ENCODE peak calls at places on chromosome 22, in six cellular contexts. One of them, this sample, is unnamed.

GRCh38 chr22:21766933-21767462 is 31.4 kb upstream of the YPEL1 start:
- DNase-seq in adipocyte: no peak
- DNase-seq in SK-MEL-5: no peak
- DNase-seq in HTR-8/SVneo: no peak
- DNase-seq in amniotic stem cell: no peak
- DNase-seq in LoVo: no peak
- DNase-seq in this sample: no peak

GRCh38 chr22:43162412-43163150 is 11.2 kb downstream of the TSPO start:
- DNase-seq in adipocyte: no peak
- DNase-seq in SK-MEL-5: no peak
- DNase-seq in HTR-8/SVneo: no peak
- DNase-seq in amniotic stem cell: no peak
- DNase-seq in LoVo: no peak
- DNase-seq in this sample: no peak

GRCh38 chr22:37626144-37626543 is 13.3 kb upstream of the SH3BP1 start:
- DNase-seq in adipocyte: peak; percentile 69
- DNase-seq in SK-MEL-5: no peak
- DNase-seq in HTR-8/SVneo: no peak
- DNase-seq in amniotic stem cell: no peak
- DNase-seq in LoVo: no peak
- DNase-seq in this sample: no peak

GRCh38 chr22:19291218-19291579 is 320 bp downstream of the CLTCL1 start:
- DNase-seq in adipocyte: peak; percentile 73
- DNase-seq in SK-MEL-5: peak; percentile 32
- DNase-seq in HTR-8/SVneo: no peak
- DNase-seq in amniotic stem cell: no peak
- DNase-seq in LoVo: peak; percentile 44
- DNase-seq in this sample: no peak

GRCh38 chr22:43446037-43446803 is 34.4 kb downstream of the MPPED1 start:
- DNase-seq in adipocyte: no peak
- DNase-seq in SK-MEL-5: no peak
- DNase-seq in HTR-8/SVneo: no peak
- DNase-seq in amniotic stem cell: no peak
- DNase-seq in LoVo: no peak
- DNase-seq in this sample: no peak

GRCh38 chr22:18083406-18083805 is 5.6 kb downstream of the PEX26 start:
- DNase-seq in adipocyte: no peak
- DNase-seq in SK-MEL-5: no peak
- DNase-seq in HTR-8/SVneo: no peak
- DNase-seq in amniotic stem cell: no peak
- DNase-seq in LoVo: no peak
- DNase-seq in this sample: no peak

GRCh38 chr22:37746366-37747089 is 49.7 kb downstream of the TRIOBP start:
- DNase-seq in adipocyte: peak; percentile 57
- DNase-seq in SK-MEL-5: no peak
- DNase-seq in HTR-8/SVneo: no peak
- DNase-seq in amniotic stem cell: no peak
- DNase-seq in LoVo: no peak
- DNase-seq in this sample: no peak

GRCh38 chr22:29912605-29913398 is 29.8 kb downstream of the MTMR3 start:
- DNase-seq in adipocyte: peak; percentile 89
- DNase-seq in SK-MEL-5: no peak
- DNase-seq in HTR-8/SVneo: no peak
- DNase-seq in amniotic stem cell: peak; percentile 44
- DNase-seq in LoVo: no peak
- DNase-seq in this sample: no peak

GRCh38 chr22:20139391-20140106 is 7.9 kb downstream of the ZDHHC8 start:
- DNase-seq in adipocyte: no peak
- DNase-seq in SK-MEL-5: no peak
- DNase-seq in HTR-8/SVneo: no peak
- DNase-seq in amniotic stem cell: no peak
- DNase-seq in LoVo: no peak
- DNase-seq in this sample: no peak

GRCh38 chr22:27682438-27682837 is 119.1 kb downstream of the MN1 start:
- DNase-seq in adipocyte: no peak
- DNase-seq in SK-MEL-5: peak; percentile 35
- DNase-seq in HTR-8/SVneo: no peak
- DNase-seq in amniotic stem cell: no peak
- DNase-seq in LoVo: no peak
- DNase-seq in this sample: no peak

GRCh38 chr22:46450931-46451660 is 86.3 kb downstream of the CELSR1 start:
- DNase-seq in adipocyte: no peak
- DNase-seq in SK-MEL-5: no peak
- DNase-seq in HTR-8/SVneo: no peak
- DNase-seq in amniotic stem cell: no peak
- DNase-seq in LoVo: no peak
- DNase-seq in this sample: no peak

GRCh38 chr22:21448627-21449416 is 18.4 kb upstream of the TMEM191C start:
- DNase-seq in adipocyte: no peak
- DNase-seq in SK-MEL-5: no peak
- DNase-seq in HTR-8/SVneo: no peak
- DNase-seq in amniotic stem cell: no peak
- DNase-seq in LoVo: no peak
- DNase-seq in this sample: no peak

GRCh38 chr22:43988116-43988817 is 33.0 kb downstream of the SAMM50 start:
- DNase-seq in adipocyte: peak; percentile 91
- DNase-seq in SK-MEL-5: no peak
- DNase-seq in HTR-8/SVneo: no peak
- DNase-seq in amniotic stem cell: no peak
- DNase-seq in LoVo: no peak
- DNase-seq in this sample: no peak